ENCODE peak calls at places on chromosomes 5 and 9, in seven cellular contexts. C, G, D, T, K, Y and Q are unnamed samples.
A peak's percentile ranks its signal among the peaks of the same experiment; 100 is the strongest.

GRCh38 chr5:36168737-36169136 is 16.8 kb downstream of the SKP2 start:
- DNase-seq in T (no peak), C (no peak), D (no peak), Y (no peak), G (no peak), K (no peak), Q (no peak)

GRCh38 chr5:179923422-179923821 is 15.7 kb upstream of the TBC1D9B start:
- DNase-seq in Y (no peak), D (no peak), K (no peak), C (no peak), T (no peak), G (no peak), Q (no peak)

GRCh38 chr9:130331573-130331972 is 66.0 kb downstream of the HMCN2 start:
- DNase-seq in K (no peak), T (no peak), D (peak; percentile 74), Y (peak; percentile 82), C (peak; percentile 80), G (peak; percentile 49), Q (no peak)

GRCh38 chr5:175246242-175246891 is 197.6 kb downstream of the DRD1 start:
- DNase-seq in Y (no peak), D (peak; percentile 98), K (no peak), G (no peak), T (no peak), C (peak; percentile 99), Q (no peak)

GRCh38 chr5:80916661-80917060 is 43.5 kb upstream of the RASGRF2 start:
- DNase-seq in K (no peak), D (no peak), T (no peak), C (no peak), G (no peak), Y (no peak), Q (no peak)

GRCh38 chr9:105154723-105155191 is 89.7 kb upstream of the SLC44A1 start:
- DNase-seq in K (no peak), T (no peak), Y (no peak), D (peak; percentile 81), C (peak; percentile 37), G (peak; percentile 26), Q (no peak)

GRCh38 chr5:34735436-34736426 is 79.6 kb downstream of the RAI14 start:
- DNase-seq in G (no peak), C (no peak), Y (no peak), T (no peak), D (peak; percentile 80), K (no peak), Q (no peak)

GRCh38 chr9:114413909-114414308 is 26.1 kb upstream of the AKNA start:
- DNase-seq in T (no peak), C (peak; percentile 54), Y (no peak), K (no peak), G (no peak), D (peak; percentile 88), Q (no peak)

GRCh38 chr5:72307968-72308852 is 11.8 kb downstream of the MRPS27 start:
- DNase-seq in T (peak; percentile 99), Y (peak; percentile 99), G (peak; percentile 97), D (peak; percentile 97), C (peak; percentile 96), K (peak; percentile 77), Q (peak; percentile 99)

GRCh38 chr5:80781356-80781755 is 126.6 kb upstream of the DHFR start:
- DNase-seq in C (peak; percentile 4), G (no peak), D (peak; percentile 61), Y (no peak), K (no peak), T (no peak), Q (no peak)

GRCh38 chr5:176653401-176653800 is 6.1 kb downstream of the TSPAN17 start:
- DNase-seq in C (peak; percentile 22), T (no peak), Y (no peak), K (no peak), D (peak; percentile 68), G (no peak), Q (no peak)

GRCh38 chr5:138833726-138834480 is 41.2 kb downstream of the LRRTM2 start:
- DNase-seq in C (no peak), T (no peak), K (no peak), D (no peak), Y (no peak), G (no peak), Q (no peak)

GRCh38 chr5:168023190-168023589 is 268.3 kb upstream of the WWC1 start:
- DNase-seq in Y (peak; percentile 84), G (peak; percentile 24), D (no peak), T (no peak), C (no peak), K (no peak), Q (no peak)

GRCh38 chr9:124452326-124452725 is 2.1 kb downstream of the ADGRD2 start:
- DNase-seq in Y (no peak), K (no peak), D (no peak), C (no peak), T (no peak), G (no peak), Q (no peak)

GRCh38 chr5:28226407-28226806 is 1188.0 kb upstream of the CDH9 start:
- DNase-seq in T (no peak), Y (no peak), C (no peak), D (no peak), G (no peak), K (no peak), Q (no peak)

GRCh38 chr9:28234899-28235277 is 661.6 kb upstream of the C9orf72 start:
- DNase-seq in D (peak; percentile 1), Y (no peak), C (no peak), T (no peak), K (no peak), G (no peak), Q (no peak)

GRCh38 chr5:180628211-180628610 is 21.2 kb downstream of the FLT4 start:
- DNase-seq in D (no peak), G (no peak), Y (peak; percentile 18), C (no peak), T (no peak), K (no peak), Q (no peak)

GRCh38 chr9:69674741-69675438 is 2.7 kb upstream of the APBA1 start:
- DNase-seq in D (peak; percentile 94), T (no peak), C (peak; percentile 92), Y (no peak), G (no peak), K (no peak), Q (no peak)

GRCh38 chr9:70470050-70471015 is 55.9 kb upstream of the KLF9 start:
- DNase-seq in K (no peak), Y (no peak), T (no peak), C (no peak), G (peak; percentile 59), D (no peak), Q (no peak)

DNA sequence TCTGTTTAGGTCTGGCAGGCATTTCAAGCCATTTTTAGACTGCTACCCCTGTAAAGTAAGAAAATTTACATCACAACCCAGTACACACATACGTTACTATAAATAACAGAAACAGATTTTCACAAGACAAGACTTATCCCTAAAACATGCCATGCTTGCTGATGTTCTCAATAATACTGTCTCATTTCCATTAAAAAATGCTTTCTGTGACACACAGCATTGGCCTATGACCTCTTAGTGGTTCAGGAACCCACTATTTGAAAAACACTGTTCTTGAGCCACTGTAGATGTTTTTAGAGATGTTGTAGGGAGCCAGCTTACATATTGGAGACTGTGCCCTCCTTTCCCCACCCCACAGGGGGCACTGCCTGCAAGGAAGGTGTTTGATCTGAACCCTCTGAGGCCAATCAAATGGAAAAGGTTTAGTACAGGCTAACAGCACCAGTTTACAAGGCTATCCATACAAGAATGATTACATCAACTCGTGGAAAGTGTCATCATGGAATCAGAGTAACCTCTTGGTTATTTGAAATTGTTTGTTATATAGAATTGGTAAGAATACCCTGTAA is 30.8 kb downstream of the ZSWIM6 start:
- DNase-seq in T (no peak), Y (no peak), G (no peak), K (no peak), D (peak; percentile 40), C (peak; percentile 70), Q (no peak)
- TF ChIP-seq CTCF in T (no peak), Y (no peak), G (no peak), K (no peak), D (peak; percentile 33), C (peak; percentile 67), Q (no peak)

GRCh38 chr5:118687671-118688621 is 300.4 kb downstream of the DTWD2 start:
- DNase-seq in G (no peak), K (no peak), D (no peak), T (no peak), Y (no peak), C (no peak), Q (no peak)

GRCh38 chr5:118698774-118699173 is 289.6 kb downstream of the DTWD2 start:
- DNase-seq in C (no peak), G (no peak), D (no peak), K (no peak), Y (no peak), T (no peak), Q (no peak)

GRCh38 chr5:118687085-118687484 is 301.3 kb downstream of the DTWD2 start:
- DNase-seq in Y (no peak), D (no peak), K (no peak), C (no peak), G (no peak), T (no peak), Q (no peak)

DNA sequence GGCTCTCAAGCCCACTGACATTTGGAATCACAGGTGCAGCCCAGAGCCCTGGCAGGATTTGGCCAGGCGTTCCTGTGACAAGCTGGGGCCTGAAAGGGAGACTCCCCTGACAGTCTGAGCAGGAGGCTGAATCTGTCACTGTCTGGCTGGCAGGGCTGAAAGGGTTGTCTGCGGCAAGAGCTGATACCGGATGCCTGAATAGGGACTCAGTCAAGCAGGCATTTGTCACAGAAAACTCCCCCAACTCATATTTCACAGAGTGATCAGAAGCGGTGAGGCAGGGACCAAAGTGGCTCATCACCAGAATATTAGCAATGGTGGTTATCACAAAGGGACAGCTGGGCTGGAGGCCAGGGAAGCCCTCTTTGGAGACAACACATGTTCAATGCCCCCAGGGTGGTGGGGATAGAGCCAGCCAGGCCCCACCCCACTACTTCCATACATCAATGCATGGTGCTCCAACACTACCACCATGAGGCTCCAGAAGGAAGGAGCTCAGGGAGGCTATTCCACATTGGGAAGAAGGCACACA is 295.5 kb downstream of the DTWD2 start:
- DNase-seq in Y (no peak), C (no peak), D (no peak), K (no peak), G (peak; percentile 13), T (no peak), Q (no peak)
- TF ChIP-seq CTCF in Y (no peak), C (no peak), D (no peak), K (no peak), G (no peak), T (no peak), Q (no peak)

GRCh38 chr9:35749515-35750255 is 598 bp downstream of the RGP1 start:
- DNase-seq in G (no peak), T (peak; percentile 88), K (no peak), Y (no peak), C (no peak), D (no peak), Q (peak; percentile 67)
- TF ChIP-seq CTCF in G (no peak), T (no peak), K (no peak), Y (no peak), C (no peak), D (no peak), Q (no peak)

DNA sequence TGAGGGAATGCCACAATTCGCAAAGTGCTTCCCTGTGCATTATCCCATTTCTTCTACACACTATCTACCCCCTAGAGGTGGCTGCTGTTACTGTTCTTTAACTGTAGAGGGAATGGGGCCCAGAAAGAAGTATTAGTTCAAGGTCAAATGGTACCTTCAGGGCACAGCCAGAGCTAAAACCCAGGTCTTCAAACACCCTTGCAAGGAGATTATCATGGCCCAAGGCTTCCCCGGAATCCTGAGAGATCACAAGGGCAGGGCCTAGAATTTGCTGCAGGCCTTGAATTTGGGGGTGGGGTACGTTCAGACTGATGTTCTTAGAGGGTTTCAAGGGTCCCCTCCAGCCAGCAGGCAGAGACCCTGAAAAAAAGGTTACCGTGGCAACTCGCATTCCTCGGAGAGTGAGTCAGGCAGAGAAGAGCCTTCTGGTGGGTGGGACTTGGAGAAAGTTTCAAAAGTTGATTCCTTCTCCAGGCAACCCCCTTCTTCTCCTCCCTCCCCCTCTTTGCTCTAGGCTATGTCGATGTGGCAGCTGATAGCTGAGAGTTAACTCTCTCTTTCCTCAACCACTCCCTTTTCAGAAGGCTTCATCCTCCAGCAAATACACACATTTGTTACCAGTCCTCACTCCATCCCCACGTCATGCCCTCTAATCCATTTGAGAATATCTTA is 1.9 kb downstream of the SPARC start:
- DNase-seq in K (peak; percentile 32), Y (no peak), D (peak; percentile 97), G (peak; percentile 72), T (no peak), C (peak; percentile 98), Q (no peak)
- TF ChIP-seq CTCF in K (no peak), Y (no peak), D (peak; percentile 37), G (no peak), T (no peak), C (peak; percentile 73), Q (peak; percentile 17)